ENCODE peak calls at places on chromosomes 7 and 10, in six cellular contexts. D, M, Y, L, A and I are unnamed samples.

GRCh38 chr7:49580000-49580399 is 193.4 kb upstream of the VWC2 start:
- DNase-seq in Y (no peak), D (no peak), M (no peak), A (no peak), L (no peak), I (no peak)

GRCh38 chr7:140342732-140343514 is 55.4 kb downstream of the SLC37A3 start:
- DNase-seq in L (peak; percentile 92), Y (no peak), A (no peak), D (peak; percentile 30), M (peak; percentile 57), I (no peak)

GRCh38 chr10:12730809-12731519 is 270.5 kb downstream of the CCDC3 start:
- DNase-seq in L (no peak), A (no peak), D (no peak), M (no peak), Y (peak; percentile 32), I (peak; percentile 29)

GRCh38 chr10:11871470-11871869 is 48.3 kb downstream of the PROSER2 start:
- DNase-seq in Y (no peak), D (peak; percentile 34), L (no peak), M (no peak), A (no peak), I (no peak)

GRCh38 chr10:69674786-69675185 is 44.7 kb downstream of the FAM241B start:
- DNase-seq in L (no peak), D (no peak), M (no peak), Y (no peak), A (no peak), I (no peak)

GRCh38 chr7:42677751-42678231 is 234.1 kb downstream of the C7orf25 start:
- DNase-seq in M (no peak), L (no peak), D (peak; percentile 37), A (peak; percentile 39), Y (no peak), I (no peak)

GRCh38 chr10:62130948-62131347 is 137.7 kb downstream of the RTKN2 start:
- DNase-seq in A (no peak), Y (no peak), D (no peak), L (no peak), M (no peak), I (peak; percentile 59)

GRCh38 chr7:106598663-106599342 is 62.2 kb downstream of the CCDC71L start:
- DNase-seq in D (peak; percentile 82), L (peak; percentile 87), A (peak; percentile 31), M (peak; percentile 78), Y (peak; percentile 76), I (no peak)

GRCh38 chr7:143258830-143259229 is 4.4 kb upstream of the GSTK1 start:
- DNase-seq in Y (peak; percentile 45), A (no peak), D (no peak), L (no peak), M (no peak), I (no peak)

GRCh38 chr10:5669609-5670008 is 3.2 kb upstream of the ASB13 start:
- DNase-seq in A (no peak), L (no peak), Y (no peak), M (no peak), D (no peak), I (no peak)

GRCh38 chr10:86727459-86727858 is 29.0 kb upstream of the BMPR1A start:
- DNase-seq in D (no peak), L (no peak), M (no peak), Y (no peak), A (no peak), I (no peak)

GRCh38 chr7:131557521-131558385 is 1.3 kb upstream of the PODXL start:
- DNase-seq in L (no peak), D (peak; percentile 43), Y (no peak), M (peak; percentile 18), A (no peak), I (no peak)

GRCh38 chr7:149859369-149859768 is 14.4 kb upstream of the ATP6V0E2 start:
- DNase-seq in M (no peak), D (no peak), A (no peak), L (no peak), Y (no peak), I (no peak)

GRCh38 chr7:149861728-149862045 is 12.1 kb upstream of the ATP6V0E2 start:
- DNase-seq in M (no peak), L (no peak), D (no peak), A (no peak), Y (no peak), I (no peak)

GRCh38 chr7:149859881-149860280 is 13.9 kb upstream of the ATP6V0E2 start:
- DNase-seq in M (no peak), L (no peak), D (no peak), A (no peak), Y (no peak), I (no peak)

GRCh38 chr7:149862156-149862555 is 11.6 kb upstream of the ATP6V0E2 start:
- DNase-seq in Y (no peak), A (no peak), D (no peak), M (no peak), L (no peak), I (no peak)

DNA sequence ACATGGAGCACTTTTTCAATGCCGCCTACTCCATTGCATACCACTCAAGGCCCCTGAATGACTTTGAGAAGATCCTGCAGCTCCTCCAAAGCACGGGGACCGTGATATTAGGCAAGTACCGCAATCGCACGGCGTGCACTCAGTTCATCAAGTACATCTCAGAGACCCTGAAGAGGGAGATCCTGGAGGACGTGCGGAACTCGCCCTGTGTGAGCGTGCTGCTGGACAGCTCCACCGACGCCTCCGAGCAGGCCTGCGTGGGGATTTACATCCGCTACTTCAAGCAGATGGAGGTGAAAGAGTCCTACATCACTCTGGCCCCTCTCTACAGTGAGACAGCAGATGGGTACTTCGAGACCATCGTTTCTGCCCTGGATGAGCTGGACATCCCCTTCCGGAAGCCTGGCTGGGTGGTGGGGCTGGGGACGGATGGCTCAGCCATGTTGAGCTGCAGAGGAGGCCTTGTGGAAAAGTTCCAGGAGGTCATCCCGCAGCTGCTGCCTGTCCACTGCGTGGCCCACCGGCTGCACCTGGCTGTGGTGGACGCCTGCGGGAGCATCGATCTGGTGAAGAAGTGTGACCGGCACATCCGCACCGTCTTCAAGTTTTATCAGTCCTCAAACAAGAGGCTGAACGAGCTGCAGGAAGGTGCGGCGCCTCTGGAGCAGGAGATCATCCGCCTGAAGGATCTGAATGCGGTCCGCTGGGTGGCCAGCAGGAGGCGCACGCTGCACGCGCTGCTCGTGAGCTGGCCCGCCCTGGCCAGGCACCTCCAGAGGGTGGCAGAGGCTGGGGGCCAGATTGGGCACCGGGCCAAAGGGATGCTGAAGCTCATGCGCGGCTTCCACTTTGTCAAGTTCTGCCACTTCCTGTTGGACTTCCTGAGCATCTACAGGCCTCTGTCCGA is 12.7 kb upstream of the ATP6V0E2 start:
- DNase-seq in D (no peak), L (peak; percentile 30), A (no peak), Y (no peak), M (no peak), I (no peak)
- TF ChIP-seq CTCF in D (peak; percentile 36), L (peak; percentile 43), A (no peak), Y (no peak), M (peak; percentile 10), I (peak; percentile 27)

GRCh38 chr10:90484518-90484917 is 373.3 kb downstream of the HTR7 start:
- DNase-seq in D (no peak), L (peak; percentile 10), A (no peak), M (no peak), Y (no peak), I (no peak)

GRCh38 chr10:90480466-90480865 is 377.4 kb downstream of the HTR7 start:
- DNase-seq in A (no peak), M (no peak), Y (no peak), D (no peak), L (no peak), I (no peak)

DNA sequence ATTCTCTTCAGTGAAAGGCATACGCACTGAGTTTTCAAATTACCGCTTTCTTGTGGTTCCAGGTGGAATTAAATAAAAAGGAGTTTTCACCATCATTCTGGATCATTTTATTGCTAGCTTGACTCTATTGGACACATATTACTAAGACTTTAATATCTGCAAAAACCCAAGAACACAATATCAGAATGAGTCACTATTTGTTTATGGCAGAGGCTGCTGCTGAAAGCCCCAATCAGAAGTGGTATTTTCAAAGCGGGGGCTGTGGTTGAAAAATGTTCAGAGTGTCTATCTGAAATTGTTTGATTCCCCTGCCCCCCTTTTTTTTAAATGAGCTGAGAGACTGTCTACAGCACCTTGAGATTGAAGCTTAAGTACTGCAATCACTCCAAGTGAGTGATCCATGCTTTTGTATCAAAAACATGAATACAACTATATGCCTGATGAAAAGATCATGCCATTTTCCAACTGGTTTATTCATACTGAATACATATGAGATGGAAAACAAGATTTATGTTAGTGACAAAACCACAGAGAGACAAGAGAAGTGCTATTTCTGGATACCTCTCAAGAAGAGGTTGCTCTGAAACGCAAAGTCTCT is 376.4 kb downstream of the HTR7 start:
- DNase-seq in A (no peak), L (no peak), M (no peak), D (no peak), Y (no peak), I (no peak)
- TF ChIP-seq CTCF in A (no peak), L (no peak), M (no peak), D (no peak), Y (no peak), I (no peak)

DNA sequence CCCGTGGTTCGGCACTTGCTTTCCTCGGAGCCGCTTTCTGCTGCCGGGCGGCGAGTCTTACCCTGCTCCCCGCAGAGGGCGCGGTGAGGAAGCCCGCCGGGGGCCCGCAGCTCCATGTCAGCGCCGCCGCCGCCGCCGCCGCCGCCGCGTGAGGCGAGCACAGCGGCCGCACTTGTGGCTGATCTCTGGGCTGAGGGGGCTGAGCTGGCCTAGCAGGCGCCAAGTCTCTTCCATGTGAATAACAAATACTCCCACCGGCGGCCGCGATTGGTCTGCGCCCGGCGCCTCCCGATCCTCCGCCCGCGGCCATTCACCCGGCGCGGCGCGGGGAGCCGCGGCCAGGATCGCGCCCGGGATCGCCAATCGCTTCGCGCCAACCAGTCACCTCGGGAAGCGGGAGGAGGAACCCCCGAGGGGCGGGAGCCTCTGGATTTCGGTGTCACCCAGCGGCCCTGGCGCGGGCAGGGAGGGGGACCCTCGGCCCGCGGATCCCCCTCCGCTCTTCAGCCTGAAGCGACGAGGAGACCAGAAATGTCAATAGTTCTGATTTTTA is at the start of gene GRM8:
- DNase-seq in Y (peak; percentile 52), L (no peak), D (peak; percentile 61), A (no peak), M (peak; percentile 47), I (no peak)
- TF ChIP-seq CTCF in Y (no peak), L (no peak), D (no peak), A (no peak), M (no peak), I (no peak)

GRCh38 chr7:132680590-132680989 is 104.3 kb upstream of the PLXNA4 start:
- DNase-seq in M (no peak), A (no peak), D (no peak), L (no peak), Y (no peak), I (no peak)

GRCh38 chr7:132687016-132687415 is 110.7 kb upstream of the PLXNA4 start:
- DNase-seq in L (no peak), A (no peak), D (no peak), Y (no peak), M (no peak), I (no peak)

GRCh38 chr7:132687981-132688383 is 111.7 kb upstream of the PLXNA4 start:
- DNase-seq in D (no peak), L (no peak), M (no peak), A (no peak), Y (no peak), I (no peak)

GRCh38 chr7:132685301-132685700 is 109.0 kb upstream of the PLXNA4 start:
- DNase-seq in A (no peak), M (no peak), L (no peak), Y (no peak), D (no peak), I (no peak)

GRCh38 chr7:132683967-132684690 is 107.9 kb upstream of the PLXNA4 start:
- DNase-seq in M (no peak), A (no peak), D (no peak), L (no peak), Y (no peak), I (no peak)
- TF ChIP-seq CTCF in M (no peak), A (peak; percentile 26), D (no peak), L (no peak), Y (no peak), I (no peak)